ENCODE peak calls at places on chromosomes 4 and X, in four cellular contexts. Y, D, P and W are unnamed samples.
A peak's percentile ranks its signal among the peaks of the same experiment; 100 is the strongest.

GRCh38 chr4:15374697-15375096 is 53.1 kb upstream of the C1QTNF7 start:
- DNase-seq in Y (no peak), D (no peak), P (no peak), W (no peak)

GRCh38 chr4:142373610-142374009 is 472.5 kb downstream of the INPP4B start:
- DNase-seq in Y (no peak), D (no peak), P (no peak), W (no peak)

GRCh38 chr4:15396157-15396800 is 31.6 kb upstream of the C1QTNF7 start:
- DNase-seq in Y (peak; percentile 41), D (peak; percentile 42), P (peak; percentile 53), W (peak; percentile 59)

GRCh38 chr4:10116625-10117423 is at the start of gene WDR1:
- DNase-seq in Y (peak; percentile 89), D (peak; percentile 95), P (peak; percentile 96), W (peak; percentile 84)

GRCh38 chr4:86449746-86450145 is 89.9 kb upstream of the MAPK10 start:
- DNase-seq in Y (no peak), D (no peak), P (no peak), W (no peak)

GRCh38 chrX:10797493-10797892 is 177.1 kb upstream of the MID1 start:
- DNase-seq in Y (peak; percentile 2), D (no peak), P (no peak), W (no peak)

GRCh38 chr4:103099691-103100392 is at the start of gene BDH2:
- DNase-seq in Y (peak; percentile 85), D (peak; percentile 96), P (no peak), W (peak; percentile 79)

GRCh38 chrX:130716822-130717405 is 186.1 kb downstream of the ENOX2 start:
- DNase-seq in Y (no peak), D (peak; percentile 23), P (no peak), W (no peak)

GRCh38 chr4:21879187-21879586 is 69.4 kb downstream of the KCNIP4 start:
- DNase-seq in Y (peak; percentile 15), D (no peak), P (no peak), W (peak; percentile 38)

GRCh38 chr4:174318829-174319764 is 35.4 kb downstream of the CEP44 start:
- DNase-seq in Y (peak; percentile 36), D (peak; percentile 33), P (no peak), W (peak; percentile 35)

GRCh38 chrX:11430266-11430665 is 137.1 kb downstream of the AMELX start:
- DNase-seq in Y (no peak), D (no peak), P (no peak), W (no peak)

GRCh38 chr4:148034821-148035220 is 302.9 kb downstream of the ARHGAP10 start:
- DNase-seq in Y (no peak), D (no peak), P (no peak), W (no peak)

GRCh38 chr4:48710446-48711209 is 69.5 kb downstream of the FRYL start:
- DNase-seq in Y (no peak), D (no peak), P (no peak), W (no peak)

GRCh38 chr4:184168406-184169019 is 49.2 kb downstream of the ENPP6 start:
- DNase-seq in Y (peak; percentile 56), D (peak; percentile 60), P (peak; percentile 73), W (peak; percentile 52)

GRCh38 chrX:7801706-7802105 is 41.3 kb upstream of the VCX start:
- DNase-seq in Y (no peak), D (no peak), P (no peak), W (no peak)

GRCh38 chr4:108118505-108118904 is 50.2 kb downstream of the LEF1 start:
- DNase-seq in Y (peak; percentile 24), D (no peak), P (no peak), W (peak; percentile 14)

GRCh38 chr4:3136454-3136853 is 62.0 kb downstream of the HTT start:
- DNase-seq in Y (no peak), D (no peak), P (no peak), W (no peak)

GRCh38 chr4:113020966-113021365 is 28.5 kb upstream of the ANK2 start:
- DNase-seq in Y (no peak), D (peak; percentile 67), P (no peak), W (no peak)

GRCh38 chrX:42943051-42943450 is 165.1 kb upstream of the PPP1R2C start:
- DNase-seq in Y (no peak), D (no peak), P (no peak), W (no peak)

GRCh38 chr4:3792813-3793212 is 26.6 kb downstream of the ADRA2C start:
- DNase-seq in Y (peak; percentile 25), D (no peak), P (no peak), W (no peak)

GRCh38 chr4:110644008-110644407 is 21.1 kb upstream of the PITX2 start:
- DNase-seq in Y (no peak), D (no peak), P (no peak), W (no peak)

GRCh38 chr4:18366762-18367358 is 345.3 kb upstream of the LCORL start:
- DNase-seq in Y (peak; percentile 18), D (peak; percentile 35), P (no peak), W (no peak)

GRCh38 chr4:24477919-24478318 is 106.4 kb downstream of the DHX15 start:
- DNase-seq in Y (no peak), D (peak; percentile 56), P (no peak), W (peak; percentile 19)

GRCh38 chr4:148216866-148217814 is 225.1 kb downstream of the NR3C2 start:
- DNase-seq in Y (no peak), D (peak; percentile 8), P (no peak), W (no peak)

GRCh38 chrX:71128166-71128833 is 9.9 kb downstream of the MED12 start:
- DNase-seq in Y (peak; percentile 14), D (no peak), P (no peak), W (peak; percentile 22)

GRCh38 chr4:16082424-16083216 is 1.2 kb downstream of the PROM1 start:
- DNase-seq in Y (no peak), D (no peak), P (peak; percentile 6), W (no peak)

GRCh38 chr4:184756399-184756798 is 22.5 kb upstream of the CENPU start:
- DNase-seq in Y (no peak), D (peak; percentile 68), P (no peak), W (no peak)

GRCh38 chrX:63453571-63453970 is 102.4 kb upstream of the SPIN4 start:
- DNase-seq in Y (no peak), D (no peak), P (no peak), W (no peak)

GRCh38 chrX:482702-483203 is 96.0 kb upstream of the PPP2R3B start:
- DNase-seq in Y (peak; percentile 63), D (no peak), P (no peak), W (peak; percentile 22)

GRCh38 chrX:141669689-141670088 is 28.9 kb downstream of the SPANXD start:
- DNase-seq in Y (no peak), D (peak; percentile 3), P (no peak), W (no peak)

GRCh38 chr4:179536694-179537093 is 2094.5 kb upstream of the AGA start:
- DNase-seq in Y (no peak), D (no peak), P (no peak), W (no peak)

GRCh38 chr4:182384496-182385155 is 141.4 kb downstream of the TENM3 start:
- DNase-seq in Y (no peak), D (no peak), P (no peak), W (no peak)

GRCh38 chr4:108355523-108356208 is 186.9 kb upstream of the LEF1 start:
- DNase-seq in Y (no peak), D (no peak), P (no peak), W (no peak)

GRCh38 chrX:107567370-107567769 is 60.9 kb upstream of the PRPS1 start:
- DNase-seq in Y (no peak), D (no peak), P (no peak), W (no peak)